ENCODE peak calls at places on chromosomes 11 and 22, in eight cellular contexts. N, T, K, B, Q, S, I and P are unnamed samples.

GRCh38 chr11:13433437-13433836 is 29.6 kb downstream of the BTBD10 start:
- DNase-seq in N (no peak), T (no peak), K (no peak), B (no peak), Q (no peak), S (no peak), I (no peak), P (no peak)

GRCh38 chr11:2477936-2478335 is 33.1 kb downstream of the KCNQ1 start:
- DNase-seq in N (no peak), T (no peak), K (no peak), B (no peak), Q (no peak), S (no peak), I (no peak), P (no peak)

GRCh38 chr11:65355013-65355775 is 643 bp downstream of the TIGD3 start:
- DNase-seq in N (peak), T (peak), K (no peak), B (no peak), Q (peak), S (no peak), I (no peak), P (no peak)

GRCh38 chr22:49765091-49765771 is 62.4 kb downstream of the BRD1 start:
- DNase-seq in N (no peak), T (no peak), K (no peak), B (no peak), Q (no peak), S (no peak), I (peak), P (no peak)

GRCh38 chr11:20025331-20025840 is 134.9 kb downstream of the DBX1 start:
- DNase-seq in N (no peak), T (no peak), K (no peak), B (no peak), Q (no peak), S (no peak), I (no peak), P (no peak)

GRCh38 chr11:9461068-9461759 is 402 bp downstream of the ZNF143 start:
- DNase-seq in N (peak), T (peak), K (peak), B (peak), Q (peak), S (no peak), I (peak), P (peak)

GRCh38 chr11:46001427-46002049 is 79.1 kb downstream of the LARGE2 start:
- DNase-seq in N (no peak), T (no peak), K (no peak), B (no peak), Q (no peak), S (no peak), I (no peak), P (no peak)

GRCh38 chr11:116731097-116731761 is 41.6 kb downstream of the BUD13 start:
- DNase-seq in N (no peak), T (no peak), K (no peak), B (no peak), Q (no peak), S (peak), I (no peak), P (no peak)

GRCh38 chr11:65975771-65976170 is 14.2 kb downstream of the SART1 start:
- DNase-seq in N (no peak), T (no peak), K (no peak), B (no peak), Q (no peak), S (no peak), I (no peak), P (no peak)

GRCh38 chr11:60942970-60943565 is 8.9 kb downstream of the SLC15A3 start:
- DNase-seq in N (no peak), T (no peak), K (no peak), B (no peak), Q (peak), S (no peak), I (no peak), P (peak)

GRCh38 chr11:65078151-65078550 is 5.7 kb downstream of the CDCA5 start:
- DNase-seq in N (peak), T (peak), K (peak), B (no peak), Q (peak), S (peak), I (peak), P (peak)